ENCODE peak calls at places on chromosomes 13 and 19, in four cellular contexts. E, S, Q and B are unnamed samples.

GRCh38 chr13:78607409-78608253 is 4.3 kb upstream of the POU4F1 start:
- DNase-seq in S (no peak), E (no peak), Q (no peak), B (no peak)

GRCh38 chr13:22285867-22286632 is 615.2 kb downstream of the FGF9 start:
- DNase-seq in E (no peak), S (no peak), Q (peak; percentile 25), B (no peak)

GRCh38 chr19:38060346-38060745 is 153.3 kb downstream of the SIPA1L3 start:
- DNase-seq in Q (no peak), S (no peak), E (no peak), B (no peak)

GRCh38 chr19:11338164-11338563 is 1.3 kb downstream of the RAB3D start:
- DNase-seq in S (no peak), Q (no peak), E (no peak), B (no peak)

GRCh38 chr13:112959206-112959605 is 9.8 kb upstream of the MCF2L start:
- DNase-seq in S (no peak), Q (no peak), E (no peak), B (no peak)

GRCh38 chr19:4088975-4089374 is 22.3 kb upstream of the ZBTB7A start:
- DNase-seq in Q (peak; percentile 92), E (no peak), S (no peak), B (no peak)

GRCh38 chr13:105908581-105908980 is 626.9 kb downstream of the EFNB2 start:
- DNase-seq in E (no peak), Q (peak; percentile 82), S (no peak), B (no peak)

GRCh38 chr13:89726690-89727435 is 1620.6 kb upstream of the MIR17HG start:
- DNase-seq in Q (no peak), E (no peak), S (no peak), B (no peak)

GRCh38 chr19:31289976-31290375 is 59.3 kb downstream of the TSHZ3 start:
- DNase-seq in S (no peak), E (no peak), Q (no peak), B (no peak)

GRCh38 chr13:110232146-110232545 is 74.8 kb downstream of the COL4A1 start:
- DNase-seq in E (no peak), S (no peak), Q (no peak), B (no peak)

GRCh38 chr19:3094638-3095374 is 644 bp downstream of the GNA11 start:
- DNase-seq in E (no peak), S (peak; percentile 46), Q (peak; percentile 6), B (no peak)

GRCh38 chr13:75685239-75685697 is 49.1 kb downstream of the LMO7 start:
- DNase-seq in E (no peak), S (no peak), Q (no peak), B (no peak)

GRCh38 chr13:25988655-25989054 is 63.2 kb downstream of the SHISA2 start:
- DNase-seq in E (no peak), S (no peak), Q (no peak), B (no peak)

GRCh38 chr13:75173457-75174356 is 308.3 kb downstream of the TBC1D4 start:
- DNase-seq in Q (peak; percentile 29), S (peak; percentile 16), E (no peak), B (no peak)

GRCh38 chr19:55173717-55174409 is 6.2 kb downstream of the SYT5 start:
- DNase-seq in E (peak; percentile 81), S (peak; percentile 85), Q (peak; percentile 75), B (no peak)

GRCh38 chr13:24183741-24184182 is 23.2 kb downstream of the SPATA13 start:
- DNase-seq in S (no peak), Q (no peak), E (no peak), B (no peak)

GRCh38 chr13:29522044-29522685 is 73.3 kb downstream of the SLC7A1 start:
- DNase-seq in Q (no peak), E (peak; percentile 52), S (no peak), B (no peak)

GRCh38 chr13:34416833-34417425 is 525.1 kb upstream of the NBEA start:
- DNase-seq in S (no peak), Q (no peak), E (peak; percentile 81), B (no peak)

GRCh38 chr13:83621765-83622421 is 260.4 kb downstream of the SLITRK1 start:
- DNase-seq in E (no peak), S (no peak), Q (no peak), B (no peak)

GRCh38 chr13:91598655-91599054 is 200.2 kb downstream of the GPC5 start:
- DNase-seq in E (no peak), S (no peak), Q (no peak), B (no peak)